ENCODE peak calls at places on chromosomes 1 and 21, in five cellular contexts. K, M, R, C and A are unnamed samples.

GRCh38 chr1:83961571-83962295 is 37.2 kb downstream of the TTLL7 start:
- DNase-seq in K (no peak), M (no peak), R (no peak), C (no peak), A (no peak)

GRCh38 chr21:38645282-38645681 is 147.0 kb upstream of the ERG start:
- DNase-seq in K (no peak), M (no peak), R (no peak), C (no peak), A (no peak)

GRCh38 chr1:204828352-204828850 is 42.3 kb upstream of the NFASC start:
- DNase-seq in K (no peak), M (peak; percentile 53), R (peak; percentile 90), C (peak; percentile 27), A (peak; percentile 51)

GRCh38 chr1:60149254-60149653 is 75.7 kb upstream of the C1orf87 start:
- DNase-seq in K (no peak), M (no peak), R (peak; percentile 61), C (no peak), A (no peak)

GRCh38 chr1:54814148-54814498 is 13.0 kb upstream of the TTC22 start:
- DNase-seq in K (no peak), M (no peak), R (no peak), C (no peak), A (no peak)

GRCh38 chr21:14487490-14488432 is 58.4 kb downstream of the SAMSN1 start:
- DNase-seq in K (no peak), M (no peak), R (no peak), C (no peak), A (no peak)

GRCh38 chr21:46540087-46540710 is 64.7 kb downstream of the S100B start:
- DNase-seq in K (no peak), M (no peak), R (peak; percentile 17), C (no peak), A (no peak)

GRCh38 chr1:69700770-69701169 is 133.0 kb downstream of the LRRC7 start:
- DNase-seq in K (no peak), M (peak; percentile 25), R (no peak), C (no peak), A (no peak)

GRCh38 chr21:43707462-43707861 is 11.5 kb upstream of the PDXK start:
- DNase-seq in K (no peak), M (no peak), R (no peak), C (no peak), A (no peak)

GRCh38 chr1:1080122-1080753 is 6.1 kb upstream of the RNF223 start:
- DNase-seq in K (no peak), M (peak; percentile 83), R (peak; percentile 75), C (no peak), A (no peak)

GRCh38 chr1:31412732-31413404 is at the start of gene SERINC2:
- DNase-seq in K (peak; percentile 12), M (no peak), R (no peak), C (no peak), A (no peak)

GRCh38 chr1:235952950-235953615 is 86.4 kb upstream of the LYST start:
- DNase-seq in K (no peak), M (no peak), R (no peak), C (no peak), A (no peak)

GRCh38 chr1:31122779-31123178 is 57.3 kb upstream of the PUM1 start:
- DNase-seq in K (no peak), M (no peak), R (no peak), C (no peak), A (no peak)

GRCh38 chr21:27480841-27481261 is 514.0 kb upstream of the ADAMTS5 start:
- DNase-seq in K (no peak), M (peak; percentile 91), R (no peak), C (no peak), A (no peak)

GRCh38 chr1:3093928-3094626 is 25.1 kb downstream of the PRDM16 start:
- DNase-seq in K (no peak), M (no peak), R (no peak), C (no peak), A (no peak)

GRCh38 chr1:22177354-22178003 is 34.6 kb upstream of the WNT4 start:
- DNase-seq in K (no peak), M (no peak), R (no peak), C (no peak), A (peak; percentile 63)

GRCh38 chr1:29711582-29712274 is 475.4 kb downstream of the PTPRU start:
- DNase-seq in K (no peak), M (no peak), R (no peak), C (no peak), A (no peak)

GRCh38 chr21:46124083-46124925 is 26.4 kb downstream of the COL6A2 start:
- DNase-seq in K (no peak), M (no peak), R (peak; percentile 64), C (no peak), A (no peak)